ENCODE peak calls at places on chromosomes 2 and 18, in seven cellular contexts. Z, A, J, R, D, B and H are unnamed samples.

GRCh38 chr2:69013837-69014796 is 1.1 kb downstream of the ANTXR1 start:
- DNase-seq in B (no peak), A (peak; percentile 28), J (no peak), R (no peak), D (no peak), Z (no peak), H (peak; percentile 60)

GRCh38 chr2:106570316-106570715 is 83.2 kb downstream of the CD8B2 start:
- DNase-seq in R (no peak), A (no peak), B (no peak), D (no peak), J (no peak), Z (no peak), H (no peak)

GRCh38 chr18:11089931-11090715 is 59.2 kb downstream of the PIEZO2 start:
- DNase-seq in A (no peak), J (no peak), Z (no peak), D (no peak), B (no peak), R (no peak), H (no peak)

GRCh38 chr2:239878686-239879085 is 146.5 kb downstream of the NDUFA10 start:
- DNase-seq in B (no peak), Z (no peak), J (no peak), R (no peak), A (no peak), D (no peak), H (no peak)

GRCh38 chr2:229300814-229301213 is 29.7 kb upstream of the PID1 start:
- DNase-seq in J (no peak), R (no peak), B (no peak), A (no peak), D (no peak), Z (no peak), H (no peak)

GRCh38 chr2:174588463-174588862 is 9.1 kb downstream of the WIPF1 start:
- DNase-seq in B (no peak), D (no peak), J (no peak), R (no peak), Z (no peak), A (no peak), H (no peak)

GRCh38 chr2:48274040-48274439 is 255.9 kb upstream of the STON1 start:
- DNase-seq in D (no peak), Z (no peak), J (no peak), R (no peak), A (no peak), B (no peak), H (no peak)

GRCh38 chr18:76752400-76752799 is 70.0 kb upstream of the ZNF236 start:
- DNase-seq in J (no peak), B (no peak), A (no peak), R (no peak), Z (no peak), D (no peak), H (no peak)

GRCh38 chr2:128748336-128748735 is 429.7 kb upstream of the HS6ST1 start:
- DNase-seq in B (no peak), A (no peak), R (no peak), D (no peak), Z (no peak), J (no peak), H (no peak)

GRCh38 chr18:22624171-22624570 is 206.5 kb upstream of the CTAGE1 start:
- DNase-seq in R (no peak), D (no peak), J (no peak), B (no peak), A (no peak), Z (no peak), H (no peak)

GRCh38 chr2:11914455-11914854 is 168.0 kb downstream of the LPIN1 start:
- DNase-seq in D (no peak), R (no peak), A (no peak), Z (no peak), J (no peak), B (no peak), H (no peak)